ENCODE peak calls at places on chromosomes 2 and 18, in ten cellular contexts. G, Q, A, Y, P, L, D, W, T and B are unnamed samples.
A peak's percentile ranks its signal among the peaks of the same experiment; 100 is the strongest.

GRCh38 chr18:80046961-80047541 is 12.8 kb downstream of the RBFA start:
- DNase-seq in G (no peak), Q (no peak), A (no peak), Y (no peak), P (no peak), L (no peak), D (no peak), W (no peak), T (no peak), B (no peak)

GRCh38 chr18:48743046-48743445 is 204.2 kb downstream of the CTIF start:
- DNase-seq in G (peak; percentile 82), Q (no peak), A (peak; percentile 71), Y (no peak), P (no peak), L (peak; percentile 80), D (no peak), W (no peak), T (no peak), B (no peak)

GRCh38 chr18:63132819-63133200 is 186.8 kb downstream of the BCL2 start:
- DNase-seq in G (no peak), Q (no peak), A (no peak), Y (no peak), P (no peak), L (no peak), D (no peak), W (no peak), T (no peak), B (no peak)

GRCh38 chr2:18496516-18496915 is 63.9 kb downstream of the RDH14 start:
- DNase-seq in G (no peak), Q (no peak), A (no peak), Y (no peak), P (no peak), L (no peak), D (no peak), W (no peak), T (no peak), B (no peak)

GRCh38 chr2:12265646-12266045 is 451.1 kb upstream of the TRIB2 start:
- DNase-seq in G (no peak), Q (no peak), A (no peak), Y (no peak), P (no peak), L (no peak), D (no peak), W (no peak), T (no peak), B (no peak)

GRCh38 chr2:220334871-220335590 is 707.6 kb downstream of the SLC4A3 start:
- DNase-seq in G (no peak), Q (no peak), A (no peak), Y (no peak), P (no peak), L (no peak), D (no peak), W (no peak), T (no peak), B (no peak)

GRCh38 chr18:9082763-9083510 is 19.6 kb upstream of the NDUFV2 start:
- DNase-seq in G (no peak), Q (peak; percentile 14), A (no peak), Y (no peak), P (no peak), L (no peak), D (peak; percentile 35), W (no peak), T (no peak), B (no peak)

GRCh38 chr2:11753452-11753885 is 7.0 kb downstream of the LPIN1 start:
- DNase-seq in G (no peak), Q (no peak), A (no peak), Y (no peak), P (no peak), L (no peak), D (no peak), W (no peak), T (no peak), B (no peak)

GRCh38 chr2:51297488-51297887 is 265.6 kb upstream of the NRXN1 start:
- DNase-seq in G (no peak), Q (no peak), A (no peak), Y (no peak), P (no peak), L (no peak), D (no peak), W (no peak), T (no peak), B (no peak)

GRCh38 chr2:211281430-211282073 is 725.2 kb downstream of the CPS1 start:
- DNase-seq in G (no peak), Q (no peak), A (no peak), Y (no peak), P (peak; percentile 72), L (no peak), D (no peak), W (no peak), T (no peak), B (peak; percentile 1)

GRCh38 chr18:63427566-63427965 is 5.3 kb upstream of the VPS4B start:
- DNase-seq in G (no peak), Q (no peak), A (peak; percentile 21), Y (no peak), P (peak; percentile 60), L (no peak), D (no peak), W (no peak), T (no peak), B (no peak)

GRCh38 chr18:79814373-79814772 is 16.6 kb downstream of the KCNG2 start:
- DNase-seq in G (no peak), Q (no peak), A (no peak), Y (no peak), P (no peak), L (no peak), D (no peak), W (no peak), T (no peak), B (no peak)

GRCh38 chr18:55003695-55004094 is 44.4 kb upstream of the CCDC68 start:
- DNase-seq in G (no peak), Q (no peak), A (no peak), Y (no peak), P (no peak), L (no peak), D (no peak), W (no peak), T (no peak), B (no peak)

GRCh38 chr18:8005870-8006269 is 438.8 kb downstream of the PTPRM start:
- DNase-seq in G (no peak), Q (no peak), A (no peak), Y (no peak), P (no peak), L (no peak), D (no peak), W (no peak), T (no peak), B (no peak)

GRCh38 chr18:8389391-8390340 is 219.6 kb upstream of the RAB12 start:
- DNase-seq in G (peak; percentile 71), Q (no peak), A (peak; percentile 72), Y (no peak), P (peak; percentile 94), L (peak; percentile 84), D (no peak), W (peak; percentile 74), T (peak; percentile 63), B (peak; percentile 75)

GRCh38 chr2:233928594-233929351 is 11.6 kb downstream of the TRPM8 start:
- DNase-seq in G (no peak), Q (peak; percentile 6), A (peak; percentile 21), Y (no peak), P (peak; percentile 84), L (no peak), D (no peak), W (peak; percentile 43), T (peak; percentile 38), B (peak; percentile 44)

GRCh38 chr2:71552356-71552755 is 99.0 kb downstream of the DYSF start:
- DNase-seq in G (no peak), Q (no peak), A (no peak), Y (no peak), P (no peak), L (no peak), D (no peak), W (no peak), T (no peak), B (no peak)

GRCh38 chr2:96447726-96448125 is 57.4 kb downstream of the NEURL3 start:
- DNase-seq in G (no peak), Q (no peak), A (no peak), Y (no peak), P (no peak), L (no peak), D (no peak), W (no peak), T (no peak), B (no peak)

GRCh38 chr18:32160547-32160946 is 29.3 kb upstream of the MEP1B start:
- DNase-seq in G (no peak), Q (no peak), A (no peak), Y (no peak), P (no peak), L (no peak), D (no peak), W (no peak), T (no peak), B (no peak)

GRCh38 chr2:60414731-60415130 is 138.7 kb downstream of the BCL11A start:
- DNase-seq in G (no peak), Q (no peak), A (peak; percentile 80), Y (no peak), P (no peak), L (no peak), D (no peak), W (no peak), T (peak; percentile 27), B (no peak)